ENCODE peak calls at places on chromosomes 5 and 9, in six cellular contexts. Z is CD8-positive, alpha-beta T cell; Y is vagina; O is MM.1S; C is upper lobe of right lung; I is GM12865. F is an unnamed sample.

GRCh38 chr9:89961616-89962341 is 357.0 kb downstream of the GADD45G start:
- DNase-seq in Z (no peak), Y (no peak), O (no peak), C (no peak), I (no peak), F (peak; percentile 39)

GRCh38 chr5:1346627-1347440 is 1.9 kb upstream of the CLPTM1L start:
- DNase-seq in Z (no peak), Y (no peak), O (no peak), C (no peak), I (no peak), F (no peak)

GRCh38 chr9:116951588-116952433 is 264.7 kb downstream of the TRIM32 start:
- DNase-seq in Z (no peak), Y (no peak), O (no peak), C (no peak), I (peak; percentile 68), F (peak; percentile 55)

GRCh38 chr9:137630684-137631083 is 11.9 kb downstream of the EHMT1 start:
- DNase-seq in Z (no peak), Y (no peak), O (no peak), C (no peak), I (no peak), F (peak; percentile 33)

GRCh38 chr9:98921740-98922139 is 22.0 kb upstream of the COL15A1 start:
- DNase-seq in Z (no peak), Y (no peak), O (no peak), C (no peak), I (no peak), F (no peak)

GRCh38 chr5:398475-399295 is 44.3 kb upstream of the EXOC3 start:
- DNase-seq in Z (no peak), Y (peak; percentile 72), O (no peak), C (peak; percentile 59), I (no peak), F (no peak)

GRCh38 chr9:33146298-33146697 is 20.8 kb downstream of the B4GALT1 start:
- DNase-seq in Z (no peak), Y (no peak), O (no peak), C (peak; percentile 3), I (no peak), F (no peak)

GRCh38 chr9:126386088-126386487 is 59.5 kb downstream of the MVB12B start:
- DNase-seq in Z (no peak), Y (no peak), O (no peak), C (no peak), I (peak; percentile 13), F (no peak)

GRCh38 chr9:70131296-70131695 is 87.6 kb downstream of the MAMDC2 start:
- DNase-seq in Z (no peak), Y (no peak), O (no peak), C (no peak), I (no peak), F (no peak)

GRCh38 chr5:178469975-178470692 is 120.1 kb downstream of the COL23A1 start:
- DNase-seq in Z (no peak), Y (peak; percentile 74), O (no peak), C (no peak), I (no peak), F (no peak)

GRCh38 chr5:72251386-72251785 is 68.7 kb downstream of the MRPS27 start:
- DNase-seq in Z (no peak), Y (no peak), O (no peak), C (no peak), I (no peak), F (no peak)

GRCh38 chr5:74685979-74686631 is 1.1 kb downstream of the HEXB start:
- DNase-seq in Z (no peak), Y (no peak), O (peak; percentile 21), C (no peak), I (peak; percentile 56), F (peak; percentile 72)

GRCh38 chr5:115524199-115524598 is 20.4 kb downstream of the FEM1C start:
- DNase-seq in Z (no peak), Y (no peak), O (no peak), C (no peak), I (no peak), F (peak; percentile 42)

GRCh38 chr5:138274189-138274853 is at the start of gene GFRA3:
- DNase-seq in Z (no peak), Y (no peak), O (no peak), C (no peak), I (peak; percentile 30), F (no peak)
- H3K4me3 ChIP-seq in Z (peak within 1 kb of the TSS; percentile 19), Y (peak within 1 kb of the TSS; percentile 46), O (peak within 1 kb of the TSS; percentile 23), C (peak within 1 kb of the TSS; percentile 45), I (peak within 1 kb of the TSS; percentile 42), F (peak within 1 kb of the TSS; percentile 9)

DNA sequence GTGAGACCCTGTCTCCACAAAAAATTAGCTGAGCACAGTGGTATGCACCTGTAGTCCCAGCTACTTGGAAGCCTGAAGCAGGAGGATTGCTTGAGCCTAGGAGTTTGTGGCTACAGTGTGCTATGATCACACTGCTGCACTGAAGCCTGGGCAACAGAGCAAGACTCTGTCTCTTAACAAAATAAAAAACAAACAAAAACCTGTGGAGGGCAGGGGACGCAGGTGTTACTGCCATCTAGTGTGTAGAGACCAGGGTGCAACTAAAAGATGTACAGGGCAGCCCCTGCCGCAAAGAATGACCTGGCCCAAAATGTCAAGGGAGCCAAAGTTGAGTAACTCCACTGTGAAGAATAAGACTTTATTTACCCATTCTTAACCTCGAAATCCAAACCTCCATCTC is 27.1 kb downstream of the ASPN start:
- DNase-seq in Z (no peak), Y (no peak), O (no peak), C (no peak), I (peak; percentile 23), F (no peak)
- TF ChIP-seq CTCF in Z (no peak), Y (no peak), O (peak; percentile 26), C (no peak), I (peak; percentile 26), F (peak; percentile 29)

DNA sequence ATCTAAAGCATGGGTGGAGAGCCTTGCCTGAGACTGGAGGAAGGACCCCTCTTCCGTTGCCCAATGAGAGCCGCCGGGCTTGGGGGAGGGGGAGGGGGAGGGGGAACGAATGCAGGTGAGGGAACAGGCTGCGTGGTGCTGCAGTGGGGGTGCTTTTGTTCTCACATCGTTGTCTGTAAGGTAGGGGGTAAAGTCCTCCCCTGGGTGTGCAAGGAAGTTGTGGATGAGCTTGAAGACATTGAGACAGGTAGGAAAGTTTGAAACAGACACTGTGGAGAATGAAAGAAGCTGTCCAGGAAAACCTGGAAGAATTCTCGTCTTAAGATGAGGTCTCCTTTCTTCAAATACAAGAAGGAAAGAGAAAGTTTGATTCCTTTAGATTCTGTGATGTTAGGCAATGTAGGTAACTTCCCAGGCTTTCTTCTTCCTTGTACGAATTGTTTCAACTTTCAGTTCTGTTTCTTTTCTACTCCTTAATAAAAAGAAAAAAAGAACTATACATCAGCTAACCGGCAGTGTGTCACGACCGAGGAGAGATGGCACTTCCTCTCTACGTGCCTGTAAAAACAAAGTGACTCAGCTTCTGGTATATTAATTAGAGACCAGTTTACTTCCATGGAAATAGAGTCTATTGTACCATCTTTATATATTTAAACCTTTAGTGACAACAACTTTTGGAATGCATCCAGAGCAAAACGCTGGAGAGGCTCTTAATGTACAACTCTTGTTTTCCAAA is 94.3 kb upstream of the LIFR start:
- DNase-seq in Z (no peak), Y (no peak), O (no peak), C (no peak), I (no peak), F (peak; percentile 50)
- H3K4me3 ChIP-seq in Z (no peak overlapping the region), Y (no peak overlapping the region), O (no peak overlapping the region), C (peak overlapping the region; percentile 27), I (no peak overlapping the region), F (no peak overlapping the region)

GRCh38 chr9:24846248-24846912 is 300.7 kb upstream of the IZUMO3 start:
- DNase-seq in Z (no peak), Y (no peak), O (peak; percentile 7), C (no peak), I (no peak), F (no peak)
- TF ChIP-seq CTCF in Z (no peak), Y (no peak), O (no peak), C (no peak), I (no peak), F (no peak)

DNA sequence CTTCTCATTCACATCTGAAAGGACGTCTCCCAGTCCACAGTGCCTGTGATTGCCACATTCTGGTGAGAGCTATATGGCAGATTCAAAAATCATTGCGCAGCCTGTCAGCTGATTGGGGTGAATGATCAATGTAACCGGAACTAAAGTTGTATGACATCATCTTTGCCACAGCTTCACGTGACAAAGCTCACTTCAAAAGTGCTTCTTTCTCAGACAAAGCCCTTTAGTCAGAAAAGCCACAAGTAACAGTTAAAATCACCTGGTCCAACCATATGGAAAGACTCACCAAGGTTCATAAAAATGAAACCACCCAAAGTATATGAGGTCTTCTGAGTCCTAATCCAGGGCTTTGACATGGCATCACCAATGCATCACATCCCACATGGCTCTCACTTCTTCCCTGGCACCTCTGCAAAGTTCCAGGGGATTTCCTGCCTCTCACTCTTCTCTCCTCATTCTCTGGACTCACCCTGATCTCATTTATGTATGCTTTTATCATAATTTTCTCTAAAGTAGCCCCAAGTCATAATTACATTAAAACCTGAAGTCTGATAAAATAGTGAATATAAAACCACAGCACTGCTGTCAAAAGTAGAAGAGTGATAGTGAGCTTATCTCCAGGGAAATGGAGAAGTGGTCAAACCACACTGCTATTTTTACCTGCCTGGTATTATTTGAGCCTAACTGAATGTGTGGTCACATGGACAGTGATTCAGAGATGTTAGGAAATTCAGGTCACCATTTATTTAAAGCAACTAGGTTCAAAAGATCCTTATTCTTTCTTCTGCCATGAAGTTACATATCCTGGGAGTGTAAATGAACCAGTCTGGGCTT is 193.1 kb upstream of the PTGER4 start:
- DNase-seq in Z (peak; percentile 73), Y (no peak), O (peak; percentile 31), C (no peak), I (peak; percentile 79), F (peak; percentile 14)
- H3K4me3 ChIP-seq in Z (no peak overlapping the region), Y (no peak overlapping the region), O (no peak overlapping the region), C (no peak overlapping the region), I (no peak overlapping the region), F (no peak overlapping the region)